ENCODE peak calls at places on chromosomes 16 and 17, in four cellular contexts. Y is kidney glomerular epithelial cell, F is chondrocyte, L is endothelial cell. Z is an unnamed sample.

GRCh38 chr16:2702871-2703745 is 16.9 kb downstream of the PRSS27 start:
- DNase-seq in Y (no peak), L (no peak), F (peak), Z (no peak)

GRCh38 chr17:33297643-33298042 is 4.5 kb upstream of the ASIC2 start:
- DNase-seq in F (no peak), L (no peak), Y (no peak), Z (no peak)

GRCh38 chr16:85716016-85716679 is 27.4 kb upstream of the GINS2 start:
- DNase-seq in Y (no peak), L (no peak), F (no peak), Z (no peak)

GRCh38 chr16:3950343-3951193 is 70.1 kb upstream of the CREBBP start:
- DNase-seq in Y (peak), L (no peak), F (peak), Z (no peak)

GRCh38 chr17:50196826-50197225 is 4.6 kb downstream of the COL1A1 start:
- DNase-seq in L (no peak), F (peak), Y (no peak), Z (no peak)

GRCh38 chr16:31333686-31334649 is 21.0 kb upstream of the ITGAX start:
- DNase-seq in L (no peak), Y (peak), F (no peak), Z (no peak)

GRCh38 chr16:83701494-83701893 is 106.3 kb upstream of the HSBP1 start:
- DNase-seq in F (no peak), Y (peak), L (peak), Z (no peak)

GRCh38 chr17:78374631-78375274 is 3.7 kb upstream of the PGS1 start:
- DNase-seq in F (no peak), Y (peak), L (peak), Z (no peak)

GRCh38 chr17:21039839-21040575 is 2.8 kb downstream of the USP22 start:
- DNase-seq in L (no peak), F (no peak), Y (peak), Z (no peak)

GRCh38 chr16:30350134-30350871 is 4.8 kb downstream of the CD2BP2 start:
- DNase-seq in F (no peak), L (no peak), Y (no peak), Z (no peak)

GRCh38 chr16:69351309-69352027 is at the start of gene TMED6:
- DNase-seq in L (no peak), Y (no peak), F (no peak), Z (no peak)

GRCh38 chr17:65552214-65552613 is 9.2 kb downstream of the AXIN2 start:
- DNase-seq in L (no peak), F (peak), Y (no peak), Z (no peak)

GRCh38 chr17:37488009-37488604 is 1.6 kb upstream of the DUSP14 start:
- DNase-seq in Y (peak), F (no peak), L (no peak), Z (no peak)

GRCh38 chr17:64741038-64741641 is 79.0 kb upstream of the SMURF2 start:
- DNase-seq in Y (peak), L (no peak), F (no peak), Z (no peak)

GRCh38 chr16:85681255-85681654 is 7.5 kb downstream of the GINS2 start:
- DNase-seq in L (no peak), Y (no peak), F (no peak), Z (no peak)

GRCh38 chr16:54940279-54940604 is 9.6 kb downstream of the IRX5 start:
- DNase-seq in L (no peak), Y (no peak), F (no peak), Z (no peak)

GRCh38 chr17:10114931-10115535 is 83.4 kb downstream of the GAS7 start:
- DNase-seq in L (no peak), Y (no peak), F (no peak), Z (peak)

GRCh38 chr16:69494993-69495392 is 70.6 kb downstream of the CYB5B start:
- DNase-seq in F (no peak), Y (no peak), L (peak), Z (peak)

GRCh38 chr17:43613911-43614310 is 47.8 kb downstream of the MEOX1 start:
- DNase-seq in Y (no peak), L (no peak), F (no peak), Z (no peak)

GRCh38 chr17:64641499-64641898 is 20.6 kb downstream of the SMURF2 start:
- DNase-seq in L (no peak), Y (peak), F (no peak), Z (no peak)

GRCh38 chr17:50288306-50288705 is 14.0 kb downstream of the TMEM92 start:
- DNase-seq in F (peak), Y (no peak), L (no peak), Z (no peak)

GRCh38 chr16:57341441-57342303 is 16.9 kb upstream of the CCL22 start:
- DNase-seq in F (no peak), Y (peak), L (no peak), Z (no peak)

GRCh38 chr17:21200590-21201301 is 13.2 kb downstream of the TMEM11 start:
- DNase-seq in F (no peak), L (no peak), Y (no peak), Z (no peak)

GRCh38 chr17:35540589-35541404 is 3.3 kb upstream of the SLFN12L start:
- DNase-seq in F (no peak), L (no peak), Y (no peak), Z (no peak)

GRCh38 chr17:60305141-60305540 is 86.8 kb downstream of the USP32 start:
- DNase-seq in L (no peak), F (no peak), Y (no peak), Z (no peak)

GRCh38 chr16:75965504-75966374 is 239.4 kb upstream of the CPHXL start:
- DNase-seq in L (no peak), Y (no peak), F (no peak), Z (no peak)

GRCh38 chr16:30691907-30692306 is 7.1 kb upstream of the SRCAP start:
- DNase-seq in Y (no peak), L (no peak), F (no peak), Z (no peak)

GRCh38 chr17:5042152-5043022 is 7.2 kb upstream of the SLC52A1 start:
- DNase-seq in L (no peak), Y (no peak), F (no peak), Z (no peak)